ENCODE peak calls at places on chromosome 10, in four cellular contexts. One of them, this sample, is unnamed.
A peak's percentile ranks its signal among the peaks of the same experiment; 100 is the strongest.

GRCh38 chr10:43336641-43337318 is 34.7 kb upstream of the FXYD4 start:
- DNase-seq in fibroblast of lung: no peak
- DNase-seq in spleen: no peak
- DNase-seq in body of pancreas: no peak
- DNase-seq in this sample: no peak

GRCh38 chr10:79045566-79046175 is 23.1 kb upstream of the ZMIZ1 start:
- DNase-seq in fibroblast of lung: no peak
- DNase-seq in body of pancreas: no peak
- DNase-seq in spleen: peak; percentile 63
- DNase-seq in this sample: no peak

GRCh38 chr10:44033008-44033407 is 351.9 kb downstream of the CXCL12 start:
- DNase-seq in fibroblast of lung: peak; percentile 92
- DNase-seq in body of pancreas: no peak
- DNase-seq in spleen: no peak
- DNase-seq in this sample: no peak

GRCh38 chr10:77458986-77459590 is 178.5 kb downstream of the KCNMA1 start:
- DNase-seq in fibroblast of lung: peak; percentile 22
- DNase-seq in spleen: no peak
- DNase-seq in body of pancreas: no peak
- DNase-seq in this sample: no peak

GRCh38 chr10:103281753-103282152 is 4.8 kb downstream of the INA start:
- DNase-seq in fibroblast of lung: no peak
- DNase-seq in body of pancreas: peak; percentile 7
- DNase-seq in spleen: no peak
- DNase-seq in this sample: peak; percentile 28

GRCh38 chr10:21740989-21741388 is 207.0 kb downstream of the MLLT10 start:
- DNase-seq in body of pancreas: no peak
- DNase-seq in spleen: no peak
- DNase-seq in fibroblast of lung: no peak
- DNase-seq in this sample: no peak

GRCh38 chr10:33093362-33093761 is 135.3 kb upstream of the ITGB1 start:
- DNase-seq in fibroblast of lung: no peak
- DNase-seq in spleen: no peak
- DNase-seq in body of pancreas: no peak
- DNase-seq in this sample: no peak

GRCh38 chr10:129898701-129899563 is 65.1 kb downstream of the EBF3 start:
- DNase-seq in fibroblast of lung: no peak
- DNase-seq in body of pancreas: no peak
- DNase-seq in spleen: no peak
- DNase-seq in this sample: no peak

GRCh38 chr10:77513783-77514331 is 123.8 kb downstream of the KCNMA1 start:
- DNase-seq in body of pancreas: peak; percentile 83
- DNase-seq in spleen: no peak
- DNase-seq in fibroblast of lung: peak; percentile 95
- DNase-seq in this sample: peak; percentile 31

GRCh38 chr10:132387723-132388210 is 9.2 kb upstream of the PWWP2B start:
- DNase-seq in fibroblast of lung: peak; percentile 21
- DNase-seq in spleen: peak; percentile 96
- DNase-seq in body of pancreas: peak; percentile 68
- DNase-seq in this sample: no peak

GRCh38 chr10:118732253-118733194 is 22.2 kb downstream of the CACUL1 start:
- DNase-seq in fibroblast of lung: peak; percentile 26
- DNase-seq in spleen: no peak
- DNase-seq in body of pancreas: no peak
- DNase-seq in this sample: no peak

GRCh38 chr10:34959321-34959720 is 130.8 kb downstream of the CUL2 start:
- DNase-seq in body of pancreas: no peak
- DNase-seq in spleen: no peak
- DNase-seq in fibroblast of lung: no peak
- DNase-seq in this sample: no peak

GRCh38 chr10:59894114-59894513 is 12.2 kb downstream of the CCDC6 start:
- DNase-seq in spleen: no peak
- DNase-seq in body of pancreas: peak; percentile 81
- DNase-seq in fibroblast of lung: peak; percentile 96
- DNase-seq in this sample: no peak

GRCh38 chr10:90965720-90966119 is 44.8 kb upstream of the ANKRD1 start:
- DNase-seq in fibroblast of lung: no peak
- DNase-seq in body of pancreas: no peak
- DNase-seq in spleen: no peak
- DNase-seq in this sample: no peak

GRCh38 chr10:31759124-31759798 is 169.4 kb downstream of the ARHGAP12 start:
- DNase-seq in body of pancreas: peak; percentile 91
- DNase-seq in spleen: peak; percentile 88
- DNase-seq in fibroblast of lung: no peak
- DNase-seq in this sample: peak; percentile 40

GRCh38 chr10:122116331-122116730 is 127.4 kb downstream of the TACC2 start:
- DNase-seq in spleen: no peak
- DNase-seq in body of pancreas: peak; percentile 27
- DNase-seq in fibroblast of lung: peak; percentile 79
- DNase-seq in this sample: no peak

GRCh38 chr10:29377333-29377961 is 88.6 kb downstream of the LYZL1 start:
- DNase-seq in spleen: no peak
- DNase-seq in body of pancreas: peak; percentile 22
- DNase-seq in fibroblast of lung: no peak
- DNase-seq in this sample: no peak

GRCh38 chr10:102997998-102998397 is 79.9 kb downstream of the CNNM2 start:
- DNase-seq in body of pancreas: no peak
- DNase-seq in spleen: no peak
- DNase-seq in fibroblast of lung: peak; percentile 3
- DNase-seq in this sample: no peak

GRCh38 chr10:96380821-96381220 is 22.0 kb upstream of the OPALIN start:
- DNase-seq in spleen: no peak
- DNase-seq in fibroblast of lung: peak; percentile 11
- DNase-seq in body of pancreas: peak; percentile 27
- DNase-seq in this sample: no peak

GRCh38 chr10:30062090-30062489 is 2.7 kb upstream of the JCAD start:
- DNase-seq in fibroblast of lung: peak; percentile 94
- DNase-seq in spleen: no peak
- DNase-seq in body of pancreas: no peak
- DNase-seq in this sample: no peak

GRCh38 chr10:71852335-71852937 is 1.4 kb upstream of the PSAP start:
- DNase-seq in fibroblast of lung: no peak
- DNase-seq in spleen: peak; percentile 91
- DNase-seq in body of pancreas: peak; percentile 69
- DNase-seq in this sample: no peak
- H3K27ac ChIP-seq in fibroblast of lung: no peak overlapping the region
- H3K27ac ChIP-seq in spleen: peak overlapping the region; percentile 97
- H3K27ac ChIP-seq in body of pancreas: peak overlapping the region; percentile 97
- H3K27ac ChIP-seq in this sample: peak overlapping the region; percentile 99

GRCh38 chr10:100888957-100889356 is 23.8 kb upstream of the SLF2 start:
- DNase-seq in spleen: no peak
- DNase-seq in fibroblast of lung: no peak
- DNase-seq in body of pancreas: no peak
- DNase-seq in this sample: no peak

GRCh38 chr10:100886946-100887345 is 25.8 kb upstream of the SLF2 start:
- DNase-seq in spleen: no peak
- DNase-seq in fibroblast of lung: no peak
- DNase-seq in body of pancreas: no peak
- DNase-seq in this sample: no peak

GRCh38 chr10:100887761-100888296 is 24.9 kb upstream of the SLF2 start:
- DNase-seq in fibroblast of lung: no peak
- DNase-seq in spleen: no peak
- DNase-seq in body of pancreas: no peak
- DNase-seq in this sample: no peak

GRCh38 chr10:100886099-100886498 is 26.7 kb upstream of the SLF2 start:
- DNase-seq in body of pancreas: no peak
- DNase-seq in fibroblast of lung: no peak
- DNase-seq in spleen: no peak
- DNase-seq in this sample: no peak

GRCh38 chr10:100886544-100886943 is 26.2 kb upstream of the SLF2 start:
- DNase-seq in body of pancreas: no peak
- DNase-seq in fibroblast of lung: no peak
- DNase-seq in spleen: no peak
- DNase-seq in this sample: no peak
- H3K27ac ChIP-seq in body of pancreas: no peak overlapping the region
- H3K27ac ChIP-seq in fibroblast of lung: no peak overlapping the region
- H3K27ac ChIP-seq in spleen: no peak overlapping the region
- H3K27ac ChIP-seq in this sample: no peak overlapping the region

GRCh38 chr10:110865184-110865803 is 6.4 kb upstream of the PDCD4 start:
- DNase-seq in spleen: no peak
- DNase-seq in fibroblast of lung: peak; percentile 70
- DNase-seq in body of pancreas: no peak
- DNase-seq in this sample: no peak
- H3K27ac ChIP-seq in spleen: peak overlapping the region; percentile 99
- H3K27ac ChIP-seq in fibroblast of lung: no peak overlapping the region
- H3K27ac ChIP-seq in body of pancreas: peak overlapping the region; percentile 83
- H3K27ac ChIP-seq in this sample: no peak overlapping the region

GRCh38 chr10:86438091-86438749 is 71.6 kb upstream of the GRID1 start:
- DNase-seq in spleen: no peak
- DNase-seq in fibroblast of lung: no peak
- DNase-seq in body of pancreas: no peak
- DNase-seq in this sample: no peak
- H3K27ac ChIP-seq in spleen: no peak overlapping the region
- H3K27ac ChIP-seq in fibroblast of lung: no peak overlapping the region
- H3K27ac ChIP-seq in body of pancreas: peak overlapping the region; percentile 69
- H3K27ac ChIP-seq in this sample: no peak overlapping the region

GRCh38 chr10:45418859-45419672 is 45.0 kb downstream of the ALOX5 start:
- DNase-seq in fibroblast of lung: peak; percentile 32
- DNase-seq in body of pancreas: peak; percentile 57
- DNase-seq in spleen: peak; percentile 93
- DNase-seq in this sample: peak; percentile 41
- H3K27ac ChIP-seq in fibroblast of lung: no peak overlapping the region
- H3K27ac ChIP-seq in body of pancreas: peak overlapping the region; percentile 90
- H3K27ac ChIP-seq in spleen: peak overlapping the region; percentile 98
- H3K27ac ChIP-seq in this sample: peak overlapping the region; percentile 76

This sample was measured in caudate nucleus.